ENCODE peak calls at places on chromosomes 2 and 18, in ten cellular contexts. X is EL, G is NCI-H748 treated with DMSO at 0.1 percent for 48 hours, B is iris pigment epithelial cell, P is astrocyte of the spinal cord, T is GM03348, F is choroid plexus epithelial cell, A is SK-MEL-5, E is right cardiac atrium, C is HS-5. V is an unnamed sample.

GRCh38 chr2:218583983-218584850 is 15.6 kb downstream of the CNOT9 start:
- DNase-seq in X (no peak), G (no peak), B (no peak), P (no peak), T (no peak), F (no peak), A (peak), E (no peak), C (no peak), V (no peak)

GRCh38 chr2:222518570-222519381 is 94.4 kb downstream of the SGPP2 start:
- DNase-seq in X (peak), G (no peak), B (peak), P (peak), T (peak), F (peak), A (no peak), E (no peak), C (peak), V (peak)

GRCh38 chr18:46310258-46310657 is 206.1 kb downstream of the HAUS1 start:
- DNase-seq in X (no peak), G (no peak), B (no peak), P (no peak), T (no peak), F (no peak), A (no peak), E (no peak), C (no peak), V (peak)

GRCh38 chr2:197212344-197213262 is 98.0 kb downstream of the ANKRD44 start:
- DNase-seq in X (no peak), G (no peak), B (peak), P (no peak), T (no peak), F (peak), A (no peak), E (no peak), C (no peak), V (no peak)

GRCh38 chr18:49966090-49966489 is 152.8 kb upstream of the ACAA2 start:
- DNase-seq in X (no peak), G (no peak), B (no peak), P (no peak), T (no peak), F (no peak), A (no peak), E (no peak), C (no peak), V (no peak)

GRCh38 chr2:127610561-127610960 is 35.4 kb upstream of the GPR17 start:
- DNase-seq in X (no peak), G (no peak), B (no peak), P (no peak), T (no peak), F (no peak), A (no peak), E (no peak), C (no peak), V (no peak)

GRCh38 chr2:98821629-98822135 is 90.8 kb upstream of the MGAT4A start:
- DNase-seq in X (no peak), G (no peak), B (no peak), P (no peak), T (no peak), F (no peak), A (no peak), E (no peak), C (no peak), V (no peak)

GRCh38 chr2:190570871-190571270 is 36.3 kb upstream of the NEMP2 start:
- DNase-seq in X (no peak), G (no peak), B (no peak), P (no peak), T (no peak), F (no peak), A (no peak), E (no peak), C (no peak), V (no peak)

GRCh38 chr2:10316336-10316735 is 13.6 kb downstream of the HPCAL1 start:
- DNase-seq in X (no peak), G (no peak), B (no peak), P (no peak), T (peak), F (no peak), A (no peak), E (no peak), C (no peak), V (no peak)

GRCh38 chr2:101295895-101296294 is 12.6 kb downstream of the RNF149 start:
- DNase-seq in X (peak), G (no peak), B (peak), P (peak), T (peak), F (peak), A (no peak), E (no peak), C (no peak), V (peak)

GRCh38 chr2:15718944-15719323 is 127.3 kb downstream of the DDX1 start:
- DNase-seq in X (no peak), G (no peak), B (no peak), P (no peak), T (no peak), F (no peak), A (no peak), E (no peak), C (no peak), V (no peak)

GRCh38 chr2:102915128-102915527 is 153.3 kb downstream of the TMEM182 start:
- DNase-seq in X (peak), G (no peak), B (peak), P (peak), T (peak), F (peak), A (no peak), E (no peak), C (peak), V (peak)

GRCh38 chr2:26487192-26487591 is 9.3 kb upstream of the OTOF start:
- DNase-seq in X (no peak), G (no peak), B (peak), P (no peak), T (no peak), F (no peak), A (no peak), E (no peak), C (no peak), V (no peak)

GRCh38 chr18:58671941-58672565 is 788 bp downstream of the MALT1 start:
- DNase-seq in X (peak), G (no peak), B (peak), P (peak), T (peak), F (peak), A (peak), E (peak), C (no peak), V (peak)

GRCh38 chr2:6826081-6826913 is 39.4 kb downstream of the CMPK2 start:
- DNase-seq in X (peak), G (peak), B (peak), P (peak), T (peak), F (peak), A (peak), E (no peak), C (peak), V (peak)

GRCh38 chr2:12709207-12709522 is 7.6 kb upstream of the TRIB2 start:
- DNase-seq in X (no peak), G (no peak), B (no peak), P (no peak), T (no peak), F (no peak), A (no peak), E (no peak), C (no peak), V (no peak)

GRCh38 chr18:70044626-70045025 is 97.0 kb upstream of the CD226 start:
- DNase-seq in X (peak), G (no peak), B (peak), P (peak), T (peak), F (peak), A (peak), E (no peak), C (peak), V (peak)

GRCh38 chr2:44942304-44943030 is 965 bp downstream of the SIX3 start:
- DNase-seq in X (no peak), G (no peak), B (no peak), P (no peak), T (no peak), F (no peak), A (no peak), E (no peak), C (no peak), V (no peak)

GRCh38 chr2:201482543-201482942 is 31.0 kb downstream of the STRADB start:
- DNase-seq in X (no peak), G (no peak), B (no peak), P (no peak), T (no peak), F (no peak), A (no peak), E (no peak), C (no peak), V (no peak)

GRCh38 chr2:21633531-21634310 is 510.0 kb downstream of the TDRD15 start:
- DNase-seq in X (no peak), G (peak), B (no peak), P (no peak), T (no peak), F (no peak), A (no peak), E (no peak), C (no peak), V (no peak)

GRCh38 chr18:72869786-72870185 is 2.0 kb upstream of the NETO1 start:
- DNase-seq in X (no peak), G (no peak), B (no peak), P (peak), T (peak), F (no peak), A (no peak), E (no peak), C (no peak), V (no peak)

V was measured in bronchial epithelial cell.